ENCODE peak calls at places on chromosomes 2 and 18, in four cellular contexts. One of them, this sample, is unnamed. For H3K4me1, the result is how much of the 10 kb centered on the place peaks cover.

GRCh38 chr2:97726311-97727064 is 13.1 kb downstream of the ZAP70 start:
- DNase-seq in sigmoid colon: no peak
- DNase-seq in heart left ventricle: peak
- DNase-seq in heart right ventricle: peak
- DNase-seq in this sample: no peak

GRCh38 chr2:42978887-42979415 is 186.6 kb upstream of the HAAO start:
- DNase-seq in sigmoid colon: peak
- DNase-seq in heart left ventricle: no peak
- DNase-seq in heart right ventricle: no peak
- DNase-seq in this sample: no peak

GRCh38 chr2:37335604-37336003 is 8.8 kb upstream of the QPCT start:
- DNase-seq in sigmoid colon: no peak
- DNase-seq in heart left ventricle: no peak
- DNase-seq in heart right ventricle: no peak
- DNase-seq in this sample: no peak

GRCh38 chr2:219476605-219477578 is 21.8 kb upstream of the GMPPA start:
- DNase-seq in sigmoid colon: no peak
- DNase-seq in heart left ventricle: no peak
- DNase-seq in heart right ventricle: no peak
- DNase-seq in this sample: no peak

GRCh38 chr2:48530033-48530804 is at the start of gene STON1:
- DNase-seq in sigmoid colon: peak
- DNase-seq in heart left ventricle: peak
- DNase-seq in heart right ventricle: peak
- DNase-seq in this sample: no peak

GRCh38 chr2:144452169-144453038 is 67.5 kb downstream of the ZEB2 start:
- DNase-seq in sigmoid colon: no peak
- DNase-seq in heart left ventricle: no peak
- DNase-seq in heart right ventricle: no peak
- DNase-seq in this sample: no peak

GRCh38 chr2:101467306-101467705 is 7.6 kb downstream of the RFX8 start:
- DNase-seq in sigmoid colon: no peak
- DNase-seq in heart left ventricle: no peak
- DNase-seq in heart right ventricle: no peak
- DNase-seq in this sample: no peak

GRCh38 chr18:12098389-12098788 is 4.7 kb downstream of the ANKRD62 start:
- DNase-seq in sigmoid colon: no peak
- DNase-seq in heart left ventricle: no peak
- DNase-seq in heart right ventricle: no peak
- DNase-seq in this sample: no peak

GRCh38 chr2:32061430-32061829 is 1.9 kb upstream of the SPAST start:
- DNase-seq in sigmoid colon: no peak
- DNase-seq in heart left ventricle: no peak
- DNase-seq in heart right ventricle: no peak
- DNase-seq in this sample: no peak

GRCh38 chr2:44135771-44136170 is 32.9 kb upstream of the PPM1B start:
- DNase-seq in sigmoid colon: no peak
- DNase-seq in heart left ventricle: no peak
- DNase-seq in heart right ventricle: no peak
- DNase-seq in this sample: no peak

GRCh38 chr2:235416816-235417499 is 76.9 kb upstream of the AGAP1 start:
- DNase-seq in sigmoid colon: no peak
- DNase-seq in heart left ventricle: no peak
- DNase-seq in heart right ventricle: no peak
- DNase-seq in this sample: no peak

GRCh38 chr2:210302326-210302725 is 12.6 kb downstream of the MYL1 start:
- DNase-seq in sigmoid colon: no peak
- DNase-seq in heart left ventricle: no peak
- DNase-seq in heart right ventricle: no peak
- DNase-seq in this sample: no peak

GRCh38 chr2:84959494-84960156 is 11.3 kb upstream of the KCMF1 start:
- DNase-seq in sigmoid colon: no peak
- DNase-seq in heart left ventricle: no peak
- DNase-seq in heart right ventricle: no peak
- DNase-seq in this sample: no peak

DNA sequence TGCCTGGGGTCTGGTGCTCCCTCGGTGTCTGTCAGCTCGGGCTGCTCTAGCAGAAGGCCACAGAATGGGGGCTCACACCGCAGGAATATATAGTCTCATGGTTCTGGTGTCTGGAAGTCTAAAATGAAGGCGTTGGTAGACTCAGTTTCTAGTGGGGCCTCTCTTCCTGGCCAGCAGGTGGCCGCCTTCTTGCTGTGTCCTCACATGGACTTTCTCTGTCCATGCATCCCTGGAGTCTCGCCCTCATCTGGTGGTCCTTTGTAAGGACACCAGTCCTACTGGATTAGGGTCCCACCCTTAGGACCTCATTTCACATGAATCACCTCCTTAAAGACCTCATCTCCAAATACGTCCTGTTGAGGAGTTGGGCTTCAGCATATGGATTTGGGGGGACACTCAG is 65.7 kb downstream of the RRM2 start:
- DNase-seq in sigmoid colon: no peak
- DNase-seq in heart left ventricle: no peak
- DNase-seq in heart right ventricle: no peak
- DNase-seq in this sample: no peak
- TF ChIP-seq CTCF in sigmoid colon: no peak
- TF ChIP-seq CTCF in heart left ventricle: no peak
- TF ChIP-seq CTCF in heart right ventricle: no peak
- TF ChIP-seq CTCF in this sample: no peak

GRCh38 chr2:160207804-160208661 is 8.0 kb upstream of the ITGB6 start:
- DNase-seq in sigmoid colon: peak
- DNase-seq in heart left ventricle: peak
- DNase-seq in heart right ventricle: peak
- DNase-seq in this sample: peak
- H3K4me1 ChIP-seq in sigmoid colon: under half
- H3K4me1 ChIP-seq in heart left ventricle: under half
- H3K4me1 ChIP-seq in heart right ventricle: under half
- H3K4me1 ChIP-seq in this sample: under half

GRCh38 chr18:57812126-57812477 is 9.0 kb upstream of the ATP8B1 start:
- DNase-seq in sigmoid colon: no peak
- DNase-seq in heart left ventricle: no peak
- DNase-seq in heart right ventricle: no peak
- DNase-seq in this sample: no peak

GRCh38 chr18:57814555-57814954 is 11.4 kb upstream of the ATP8B1 start:
- DNase-seq in sigmoid colon: no peak
- DNase-seq in heart left ventricle: no peak
- DNase-seq in heart right ventricle: no peak
- DNase-seq in this sample: no peak

GRCh38 chr18:57811477-57812125 is 8.5 kb upstream of the ATP8B1 start:
- DNase-seq in sigmoid colon: no peak
- DNase-seq in heart left ventricle: no peak
- DNase-seq in heart right ventricle: no peak
- DNase-seq in this sample: no peak

GRCh38 chr18:57816208-57816999 is 13.3 kb upstream of the ATP8B1 start:
- DNase-seq in sigmoid colon: no peak
- DNase-seq in heart left ventricle: no peak
- DNase-seq in heart right ventricle: no peak
- DNase-seq in this sample: no peak

DNA sequence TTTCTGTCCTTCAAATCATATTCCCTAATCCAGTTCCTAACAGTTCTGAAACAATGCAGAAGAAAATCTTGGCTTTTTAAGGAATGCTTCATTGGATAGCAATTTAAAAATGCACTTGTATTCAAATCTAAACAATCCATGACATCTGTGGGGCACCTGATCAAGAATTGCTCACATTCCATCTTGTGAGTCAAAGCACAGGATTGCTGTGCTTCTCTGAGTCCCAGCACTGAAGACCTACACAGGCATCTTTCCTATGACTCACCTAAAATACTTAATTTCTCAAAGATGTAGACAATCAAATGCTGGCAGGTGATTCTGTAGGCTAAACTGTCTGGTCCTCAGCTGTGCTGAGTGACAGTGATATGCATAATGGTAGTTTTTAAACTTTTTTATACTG is 10.1 kb upstream of the ATP8B1 start:
- DNase-seq in sigmoid colon: no peak
- DNase-seq in heart left ventricle: no peak
- DNase-seq in heart right ventricle: no peak
- DNase-seq in this sample: no peak
- H3K27ac ChIP-seq in sigmoid colon: peak
- H3K27ac ChIP-seq in heart left ventricle: no peak
- H3K27ac ChIP-seq in heart right ventricle: no peak
- H3K27ac ChIP-seq in this sample: no peak

GRCh38 chr2:27249891-27250651 is 12.8 kb downstream of the SLC30A3 start:
- DNase-seq in sigmoid colon: no peak
- DNase-seq in heart left ventricle: peak
- DNase-seq in heart right ventricle: peak
- DNase-seq in this sample: no peak
- TF ChIP-seq CTCF in sigmoid colon: no peak
- TF ChIP-seq CTCF in heart left ventricle: peak
- TF ChIP-seq CTCF in heart right ventricle: peak
- TF ChIP-seq CTCF in this sample: peak

GRCh38 chr18:58313491-58314032 is 269.5 kb downstream of the NEDD4L start:
- DNase-seq in sigmoid colon: no peak
- DNase-seq in heart left ventricle: no peak
- DNase-seq in heart right ventricle: no peak
- DNase-seq in this sample: no peak
- H3K4me1 ChIP-seq in sigmoid colon: half or more
- H3K4me1 ChIP-seq in heart left ventricle: under half
- H3K4me1 ChIP-seq in heart right ventricle: half or more
- H3K4me1 ChIP-seq in this sample: half or more

DNA sequence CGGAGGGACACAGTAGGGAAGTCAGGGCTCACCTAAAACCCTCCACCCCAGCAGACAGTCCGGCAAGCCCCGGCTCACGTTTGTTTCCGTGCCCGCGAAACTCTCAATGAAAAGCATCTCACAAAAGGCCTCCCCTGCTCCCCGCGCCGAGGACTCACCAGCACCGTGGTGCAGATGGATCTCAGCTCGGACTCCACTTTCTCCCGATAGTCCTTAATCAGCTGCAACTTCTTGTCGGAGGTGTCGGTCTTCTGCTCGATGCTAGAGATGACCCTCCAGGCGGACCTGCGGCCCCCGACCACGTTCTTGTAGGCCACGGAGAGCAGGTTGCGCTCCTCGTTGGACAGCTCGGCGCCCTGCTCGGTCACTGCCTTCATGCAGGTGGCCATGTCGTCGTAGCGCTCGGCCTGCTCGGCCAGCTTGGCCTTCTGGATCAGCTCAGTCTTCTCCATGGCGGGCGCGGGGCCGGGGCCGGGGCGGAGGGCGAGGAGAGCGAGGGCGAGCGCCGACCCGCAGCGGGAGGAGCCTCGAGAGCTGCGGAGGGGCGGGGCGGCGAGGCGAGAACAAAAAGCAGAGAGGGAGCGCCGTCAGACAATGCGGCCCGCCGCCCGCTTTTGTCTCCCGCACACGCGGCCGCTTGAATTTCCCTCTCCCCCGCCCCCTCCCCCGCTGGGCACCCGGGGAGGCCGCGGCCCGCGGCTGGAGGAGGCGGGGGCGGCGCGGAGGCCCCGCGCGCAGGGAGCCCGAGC is 622 bp downstream of the YWHAQ start:
- DNase-seq in sigmoid colon: peak
- DNase-seq in heart left ventricle: peak
- DNase-seq in heart right ventricle: peak
- DNase-seq in this sample: peak
- H3K27ac ChIP-seq in sigmoid colon: peak
- H3K27ac ChIP-seq in heart left ventricle: peak
- H3K27ac ChIP-seq in heart right ventricle: peak
- H3K27ac ChIP-seq in this sample: peak

DNA sequence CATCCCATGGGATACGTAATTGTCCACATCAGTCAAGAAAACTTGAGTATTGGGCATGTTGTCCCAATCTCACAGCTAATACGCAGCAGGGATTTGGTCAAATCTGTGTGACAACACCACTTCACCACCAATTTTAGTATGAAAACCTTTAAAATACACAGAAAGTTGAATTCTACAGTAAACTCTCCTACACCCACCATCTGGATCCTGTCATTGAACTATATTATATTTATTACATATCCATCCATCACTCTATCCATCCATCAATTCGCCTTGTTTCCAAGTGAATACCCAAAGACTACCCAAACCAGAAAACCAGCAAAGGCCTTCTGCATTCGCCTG is 846 bp upstream of the FKBP7 start:
- DNase-seq in sigmoid colon: no peak
- DNase-seq in heart left ventricle: no peak
- DNase-seq in heart right ventricle: no peak
- DNase-seq in this sample: no peak
- TF ChIP-seq CTCF in sigmoid colon: no peak
- TF ChIP-seq CTCF in heart left ventricle: no peak
- TF ChIP-seq CTCF in heart right ventricle: no peak
- TF ChIP-seq CTCF in this sample: no peak

GRCh38 chr2:134261398-134262131 is 7.7 kb downstream of the MGAT5 start:
- DNase-seq in sigmoid colon: no peak
- DNase-seq in heart left ventricle: no peak
- DNase-seq in heart right ventricle: no peak
- DNase-seq in this sample: no peak

GRCh38 chr2:134259571-134259970 is 5.7 kb downstream of the MGAT5 start:
- DNase-seq in sigmoid colon: no peak
- DNase-seq in heart left ventricle: no peak
- DNase-seq in heart right ventricle: no peak
- DNase-seq in this sample: no peak

GRCh38 chr2:134262666-134263065 is 8.8 kb downstream of the MGAT5 start:
- DNase-seq in sigmoid colon: no peak
- DNase-seq in heart left ventricle: no peak
- DNase-seq in heart right ventricle: no peak
- DNase-seq in this sample: no peak

GRCh38 chr2:134258684-134259408 is 5.0 kb downstream of the MGAT5 start:
- DNase-seq in sigmoid colon: no peak
- DNase-seq in heart left ventricle: peak
- DNase-seq in heart right ventricle: peak
- DNase-seq in this sample: no peak

GRCh38 chr2:134260726-134261125 is 6.9 kb downstream of the MGAT5 start:
- DNase-seq in sigmoid colon: no peak
- DNase-seq in heart left ventricle: peak
- DNase-seq in heart right ventricle: peak
- DNase-seq in this sample: no peak
- H3K4me1 ChIP-seq in sigmoid colon: under half
- H3K4me1 ChIP-seq in heart left ventricle: half or more
- H3K4me1 ChIP-seq in heart right ventricle: half or more
- H3K4me1 ChIP-seq in this sample: half or more

DNA sequence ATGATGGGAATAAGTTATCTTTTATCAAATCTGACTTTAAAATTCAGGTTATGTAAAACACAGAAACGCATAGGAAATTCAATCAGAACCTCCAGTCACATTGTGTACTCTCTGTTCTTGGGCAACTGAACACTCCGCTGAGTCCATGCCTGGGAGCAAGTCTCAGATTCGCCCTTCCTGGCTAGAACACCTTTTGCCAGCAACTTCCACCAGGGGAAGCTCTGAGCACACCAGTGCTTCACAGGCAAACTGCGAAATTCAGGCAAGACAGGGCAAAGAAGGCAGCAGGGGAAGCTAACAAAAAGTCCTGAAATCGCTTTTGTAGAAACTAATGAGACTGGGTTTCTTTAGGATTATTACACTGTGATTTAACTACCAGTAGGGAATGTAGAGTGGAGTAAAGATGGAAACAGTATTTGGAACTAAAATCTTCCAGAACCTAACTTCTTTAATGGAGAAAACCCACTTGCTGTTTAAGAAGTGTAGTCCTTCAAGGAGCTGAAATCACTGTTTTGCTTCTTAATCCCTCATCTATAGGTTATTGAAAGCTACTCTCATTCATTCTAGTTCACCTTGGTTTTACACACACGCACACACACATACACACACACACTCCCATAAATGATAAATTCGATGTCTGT is 214.3 kb downstream of the TMEM182 start:
- DNase-seq in sigmoid colon: no peak
- DNase-seq in heart left ventricle: peak
- DNase-seq in heart right ventricle: peak
- DNase-seq in this sample: no peak
- H3K27ac ChIP-seq in sigmoid colon: no peak
- H3K27ac ChIP-seq in heart left ventricle: no peak
- H3K27ac ChIP-seq in heart right ventricle: no peak
- H3K27ac ChIP-seq in this sample: no peak